ENCODE peak calls at places on chromosomes 5 and 9, in eight cellular contexts. One of them, this sample, is unnamed.

GRCh38 chr5:138990986-138991645 is 116.0 kb upstream of the LRRTM2 start:
- DNase-seq in ELR: no peak
- DNase-seq in NCI-H146: no peak
- DNase-seq in H7: no peak
- DNase-seq in NCI-H1105: no peak
- DNase-seq in GM23248: no peak
- DNase-seq in kidney tubule cell: no peak
- DNase-seq in PC-9: no peak
- DNase-seq in this sample: no peak

GRCh38 chr9:8429157-8429556 is 629.6 kb upstream of the DMAC1 start:
- DNase-seq in ELR: no peak
- DNase-seq in NCI-H146: no peak
- DNase-seq in H7: no peak
- DNase-seq in NCI-H1105: no peak
- DNase-seq in GM23248: no peak
- DNase-seq in kidney tubule cell: no peak
- DNase-seq in PC-9: no peak
- DNase-seq in this sample: no peak

GRCh38 chr9:112556497-112557085 is 70.0 kb downstream of the KIAA1958 start:
- DNase-seq in ELR: peak
- DNase-seq in NCI-H146: no peak
- DNase-seq in H7: no peak
- DNase-seq in NCI-H1105: no peak
- DNase-seq in GM23248: peak
- DNase-seq in kidney tubule cell: peak
- DNase-seq in PC-9: peak
- DNase-seq in this sample: no peak

GRCh38 chr5:134932508-134932907 is 27.6 kb downstream of the PCBD2 start:
- DNase-seq in ELR: no peak
- DNase-seq in NCI-H146: no peak
- DNase-seq in H7: no peak
- DNase-seq in NCI-H1105: no peak
- DNase-seq in GM23248: no peak
- DNase-seq in kidney tubule cell: no peak
- DNase-seq in PC-9: no peak
- DNase-seq in this sample: no peak

GRCh38 chr5:33939863-33940262 is 3.7 kb downstream of the RXFP3 start:
- DNase-seq in ELR: peak
- DNase-seq in NCI-H146: peak
- DNase-seq in H7: no peak
- DNase-seq in NCI-H1105: no peak
- DNase-seq in GM23248: peak
- DNase-seq in kidney tubule cell: no peak
- DNase-seq in PC-9: no peak
- DNase-seq in this sample: no peak

GRCh38 chr9:136264803-136265405 is 19.3 kb upstream of the QSOX2 start:
- DNase-seq in ELR: no peak
- DNase-seq in NCI-H146: no peak
- DNase-seq in H7: no peak
- DNase-seq in NCI-H1105: no peak
- DNase-seq in GM23248: no peak
- DNase-seq in kidney tubule cell: no peak
- DNase-seq in PC-9: no peak
- DNase-seq in this sample: no peak

GRCh38 chr9:136372561-136373299 is 739 bp downstream of the CARD9 start:
- DNase-seq in ELR: peak
- DNase-seq in NCI-H146: peak
- DNase-seq in H7: peak
- DNase-seq in NCI-H1105: no peak
- DNase-seq in GM23248: peak
- DNase-seq in kidney tubule cell: peak
- DNase-seq in PC-9: peak
- DNase-seq in this sample: no peak

GRCh38 chr5:149517461-149518122 is 33.6 kb downstream of the CSNK1A1 start:
- DNase-seq in ELR: no peak
- DNase-seq in NCI-H146: no peak
- DNase-seq in H7: no peak
- DNase-seq in NCI-H1105: no peak
- DNase-seq in GM23248: peak
- DNase-seq in kidney tubule cell: no peak
- DNase-seq in PC-9: no peak
- DNase-seq in this sample: peak

GRCh38 chr9:69145148-69145547 is 28.9 kb upstream of the TJP2 start:
- DNase-seq in ELR: no peak
- DNase-seq in NCI-H146: no peak
- DNase-seq in H7: no peak
- DNase-seq in NCI-H1105: no peak
- DNase-seq in GM23248: peak
- DNase-seq in kidney tubule cell: no peak
- DNase-seq in PC-9: no peak
- DNase-seq in this sample: no peak

GRCh38 chr5:88207575-88207974 is 61.1 kb downstream of the TMEM161B start:
- DNase-seq in ELR: no peak
- DNase-seq in NCI-H146: no peak
- DNase-seq in H7: no peak
- DNase-seq in NCI-H1105: no peak
- DNase-seq in GM23248: no peak
- DNase-seq in kidney tubule cell: no peak
- DNase-seq in PC-9: no peak
- DNase-seq in this sample: no peak

GRCh38 chr9:94086961-94087360 is 2.7 kb downstream of the PTPDC1 start:
- DNase-seq in ELR: no peak
- DNase-seq in NCI-H146: no peak
- DNase-seq in H7: no peak
- DNase-seq in NCI-H1105: no peak
- DNase-seq in GM23248: no peak
- DNase-seq in kidney tubule cell: no peak
- DNase-seq in PC-9: no peak
- DNase-seq in this sample: no peak

GRCh38 chr5:108430931-108431608 is 49.2 kb upstream of the FBXL17 start:
- DNase-seq in ELR: peak
- DNase-seq in NCI-H146: no peak
- DNase-seq in H7: no peak
- DNase-seq in NCI-H1105: no peak
- DNase-seq in GM23248: peak
- DNase-seq in kidney tubule cell: peak
- DNase-seq in PC-9: no peak
- DNase-seq in this sample: no peak